ENCODE peak calls at places on chromosomes 13 and 19, in eight cellular contexts. N is HepG2, G is HCT116, V is K562, T is endothelial cell of umbilical vein, K is SK-N-SH, F is GM12878, S is H1. O is an unnamed sample.

GRCh38 chr19:48244289-48244688 is 11.4 kb downstream of the CARD8 start:
- DNase-seq in N (no peak), T (peak; percentile 82), G (no peak), S (no peak), K (no peak), F (no peak), V (no peak), O (peak; percentile 37)

GRCh38 chr13:86813198-86813597 is 858.0 kb upstream of the SLITRK5 start:
- DNase-seq in V (no peak), N (no peak), K (no peak), S (no peak), F (no peak), G (no peak), T (no peak), O (no peak)

GRCh38 chr13:51645154-51645650 is 60.9 kb downstream of the WDFY2 start:
- DNase-seq in K (no peak), F (no peak), T (no peak), V (no peak), S (no peak), G (no peak), N (no peak), O (peak; percentile 81)

GRCh38 chr19:4815426-4816387 is 15.8 kb downstream of the TICAM1 start:
- DNase-seq in T (peak; percentile 88), N (peak; percentile 93), G (peak; percentile 91), S (peak; percentile 88), F (peak; percentile 48), V (peak; percentile 99), K (peak; percentile 97), O (peak; percentile 83)

GRCh38 chr13:44174769-44175425 is 198.7 kb upstream of the SERP2 start:
- DNase-seq in S (no peak), F (no peak), V (no peak), G (no peak), T (no peak), N (no peak), K (no peak), O (peak; percentile 20)

GRCh38 chr19:16559896-16560295 is 12.3 kb downstream of the SLC35E1 start:
- DNase-seq in N (no peak), T (peak; percentile 12), K (no peak), G (no peak), V (no peak), F (no peak), S (no peak), O (no peak)

GRCh38 chr19:15902254-15902653 is 4.4 kb upstream of the CYP4F2 start:
- DNase-seq in K (no peak), S (no peak), F (no peak), G (no peak), T (no peak), V (no peak), N (no peak), O (no peak)

GRCh38 chr13:43583331-43583730 is 203.4 kb downstream of the ENOX1 start:
- DNase-seq in N (no peak), T (no peak), S (no peak), G (no peak), F (no peak), K (no peak), V (no peak), O (no peak)

GRCh38 chr19:47377801-47378200 is 28.7 kb downstream of the DHX34 start:
- DNase-seq in K (no peak), S (no peak), T (no peak), N (no peak), V (no peak), G (no peak), F (no peak), O (no peak)

GRCh38 chr13:26811636-26812035 is 51.0 kb upstream of the GPR12 start:
- DNase-seq in K (no peak), V (no peak), S (no peak), G (no peak), F (no peak), T (no peak), N (no peak), O (no peak)

GRCh38 chr13:76965759-76966421 is 17.6 kb downstream of the ACOD1 start:
- DNase-seq in K (peak; percentile 54), S (no peak), G (no peak), V (no peak), F (no peak), T (peak; percentile 21), N (no peak), O (peak; percentile 80)

DNA sequence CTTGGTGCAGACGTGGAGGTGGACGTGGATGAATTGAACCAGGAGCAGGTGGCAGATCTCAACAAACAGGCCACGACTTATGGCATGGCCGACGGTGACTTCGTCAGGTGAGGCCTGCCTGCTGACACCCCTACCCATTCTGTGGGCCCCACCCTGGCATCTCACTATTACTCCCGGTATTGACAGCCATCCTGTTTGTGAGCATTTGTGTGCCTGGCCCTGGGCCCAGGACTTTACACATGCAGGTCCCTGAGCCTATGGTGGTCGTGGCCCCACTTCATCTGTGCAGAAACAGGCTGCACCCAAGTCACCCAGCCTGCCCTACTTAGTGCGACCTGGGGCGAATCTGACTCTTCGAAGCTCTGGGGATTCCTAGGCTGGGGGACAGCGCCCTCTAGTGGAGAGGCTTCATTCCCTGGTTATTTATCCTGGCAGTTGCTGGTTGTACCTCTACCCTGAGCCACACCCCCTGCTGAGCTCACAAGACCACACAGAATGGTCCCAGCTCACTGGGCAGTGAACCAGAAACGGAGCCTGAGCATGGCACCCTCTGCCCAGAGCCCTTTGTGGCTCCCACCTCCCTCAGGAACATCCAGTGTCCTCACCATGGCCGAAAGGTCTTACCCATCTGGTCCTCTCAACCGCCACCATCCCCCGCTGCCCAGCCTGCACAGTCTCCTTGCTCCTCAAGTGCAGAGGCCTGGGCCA is 16.9 kb downstream of the ZNF296 start:
- DNase-seq in T (peak; percentile 75), V (peak; percentile 78), N (peak; percentile 78), F (no peak), K (peak; percentile 87), S (peak; percentile 98), G (peak; percentile 62), O (no peak)
- H3K9ac ChIP-seq in T (no peak overlapping the region), V (no peak overlapping the region), N (no peak overlapping the region), F (no peak overlapping the region), K (no peak overlapping the region), S (no peak overlapping the region), G (no peak overlapping the region), O (no peak overlapping the region)

GRCh38 chr19:14006766-14007562 is 844 bp upstream of the RFX1 start:
- DNase-seq in T (no peak), K (peak; percentile 93), G (no peak), N (no peak), V (peak; percentile 84), S (peak; percentile 98), F (no peak), O (no peak)
- TF ChIP-seq POLR2AphosphoS5 in T (peak; percentile 38), K (peak; percentile 63), G (peak; percentile 67), N (peak; percentile 44), V (peak; percentile 96), S (no peak), F (no peak), O (peak; percentile 49)

GRCh38 chr19:55644842-55645511 is 1.5 kb downstream of the ZNF581 start:
- DNase-seq in K (peak; percentile 2), F (no peak), T (no peak), V (no peak), G (no peak), S (no peak), N (no peak), O (no peak)

GRCh38 chr19:55646889-55647731 is 902 bp upstream of the CCDC106 start:
- DNase-seq in F (no peak), G (no peak), N (no peak), S (no peak), T (no peak), V (no peak), K (peak; percentile 23), O (no peak)

GRCh38 chr19:55643733-55644116 is 276 bp downstream of the ZNF581 start:
- DNase-seq in T (no peak), G (no peak), S (no peak), N (no peak), F (no peak), K (no peak), V (peak; percentile 63), O (no peak)

GRCh38 chr19:55644191-55644833 is 863 bp downstream of the ZNF581 start:
- DNase-seq in V (no peak), K (peak; percentile 9), N (no peak), T (no peak), F (no peak), S (no peak), G (no peak), O (no peak)

GRCh38 chr19:55645512-55645881 is 2.0 kb downstream of the ZNF581 start:
- DNase-seq in S (no peak), V (no peak), T (no peak), N (no peak), F (no peak), K (peak; percentile 2), G (no peak), O (no peak)
- H3K9ac ChIP-seq in S (no peak overlapping the region), V (peak overlapping the region; percentile 98), T (no peak overlapping the region), N (peak overlapping the region; percentile 44), F (peak overlapping the region; percentile 10), K (no peak overlapping the region), G (peak overlapping the region; percentile 99), O (no peak overlapping the region)

DNA sequence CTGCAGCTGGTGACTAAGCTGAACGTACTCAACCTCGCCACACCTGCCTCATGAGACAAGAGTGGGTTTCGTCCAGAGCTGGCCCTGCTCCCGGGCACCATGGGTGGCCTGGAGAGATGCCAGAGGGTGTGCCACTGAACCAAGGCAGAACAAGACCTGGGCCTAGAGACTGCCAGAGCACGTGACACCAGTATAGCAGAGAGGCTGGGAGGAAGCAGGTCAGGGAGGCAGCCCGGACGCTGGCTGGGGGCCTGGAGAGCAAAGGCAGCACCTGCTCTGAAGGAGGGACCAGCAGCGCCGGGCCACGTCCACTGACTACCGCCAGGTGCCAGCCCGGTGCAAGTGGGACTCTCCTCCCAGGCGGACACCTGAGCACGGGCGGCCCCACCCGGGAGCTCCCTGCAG is 7.3 kb upstream of the C13orf46 start:
- DNase-seq in F (no peak), N (no peak), G (peak; percentile 78), V (no peak), S (no peak), T (no peak), K (no peak), O (no peak)
- TF ChIP-seq POLR2AphosphoS5 in F (no peak), N (no peak), G (peak; percentile 46), V (no peak), S (no peak), T (no peak), K (no peak), O (no peak)

DNA sequence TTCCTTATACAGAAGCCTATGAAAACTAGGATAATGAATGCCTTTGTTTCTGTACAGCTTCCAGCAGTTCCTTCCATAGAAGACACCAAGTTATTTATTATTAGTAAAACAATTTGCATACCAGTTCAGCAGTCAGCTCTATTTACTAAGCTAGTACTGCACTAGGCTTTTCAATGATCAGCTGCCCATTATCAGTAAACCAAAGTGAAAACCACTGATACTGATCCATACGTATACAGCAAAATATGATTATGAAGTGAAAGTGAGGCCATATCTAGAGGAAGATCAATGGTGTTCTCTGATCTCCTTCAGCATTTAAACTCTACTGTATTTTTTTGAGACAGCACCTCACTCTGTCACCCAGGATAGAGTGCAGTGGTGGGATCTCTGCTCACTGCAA is 3.2 kb downstream of the TPT1 start:
- DNase-seq in G (no peak), T (no peak), V (no peak), N (no peak), F (no peak), S (no peak), K (no peak), O (no peak)
- H3K9ac ChIP-seq in G (no peak overlapping the region), T (no peak overlapping the region), V (no peak overlapping the region), N (no peak overlapping the region), F (no peak overlapping the region), S (no peak overlapping the region), K (no peak overlapping the region), O (peak overlapping the region; percentile 24)

DNA sequence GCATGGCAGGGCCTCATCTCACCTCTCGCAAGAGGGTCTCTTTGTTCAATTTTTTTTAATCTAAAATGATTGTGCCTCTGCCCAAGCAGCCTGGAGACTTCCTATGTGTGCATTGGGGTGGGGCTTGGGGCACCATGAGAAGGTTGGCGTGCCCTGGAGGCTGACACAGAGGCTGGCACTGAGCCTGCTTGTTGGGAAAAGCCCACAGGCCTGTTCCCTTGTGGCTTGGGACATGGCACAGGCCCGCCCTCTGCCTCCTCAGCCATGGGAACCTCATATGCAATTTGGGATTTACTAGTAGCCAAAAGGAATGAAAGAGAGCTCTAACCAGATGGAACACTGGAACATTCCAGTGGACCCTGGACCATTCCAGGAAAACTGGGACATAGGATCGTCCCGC is 8.0 kb downstream of the FXYD3 start:
- DNase-seq in N (no peak), T (no peak), F (no peak), V (no peak), K (no peak), S (no peak), G (no peak), O (no peak)
- TF ChIP-seq POLR2AphosphoS5 in N (no peak), T (no peak), F (no peak), V (no peak), K (no peak), S (no peak), G (no peak), O (no peak)